ENCODE peak calls at places on chromosomes 7 and 10, in five cellular contexts. E, F, P, Q and V are unnamed samples.

GRCh38 chr10:123303581-123303980 is 149.4 kb downstream of the BUB3 start:
- DNase-seq in P (no peak), F (no peak), E (no peak), Q (no peak), V (no peak)

GRCh38 chr10:73908853-73909611 is 1.9 kb upstream of the PLAU start:
- DNase-seq in F (no peak), Q (peak; percentile 73), E (no peak), P (peak; percentile 82), V (peak; percentile 96)

GRCh38 chr7:99428972-99429566 is 9.5 kb downstream of the PTCD1 start:
- DNase-seq in E (no peak), Q (no peak), F (no peak), P (no peak), V (no peak)

GRCh38 chr10:88113232-88113631 is 249.8 kb downstream of the PTEN start:
- DNase-seq in E (no peak), F (no peak), Q (no peak), P (no peak), V (no peak)

GRCh38 chr7:132501956-132502355 is 74.3 kb downstream of the PLXNA4 start:
- DNase-seq in E (no peak), P (no peak), Q (no peak), F (no peak), V (no peak)

GRCh38 chr7:32347244-32347828 is 142.8 kb downstream of the LSM5 start:
- DNase-seq in P (peak; percentile 67), Q (peak; percentile 29), F (no peak), E (no peak), V (peak; percentile 32)

GRCh38 chr10:93416824-93417223 is 65.3 kb downstream of the MYOF start:
- DNase-seq in Q (no peak), E (no peak), F (no peak), P (no peak), V (no peak)

GRCh38 chr7:6057316-6058128 is 26.3 kb downstream of the ANKRD61 start:
- DNase-seq in Q (no peak), F (no peak), P (peak; percentile 17), E (no peak), V (peak; percentile 30)

GRCh38 chr7:21912931-21913780 is 32.5 kb downstream of the CDCA7L start:
- DNase-seq in P (no peak), E (no peak), Q (no peak), F (no peak), V (no peak)

GRCh38 chr7:471866-472639 is 47.6 kb downstream of the PDGFA start:
- DNase-seq in E (peak; percentile 2), F (no peak), Q (peak; percentile 87), P (peak; percentile 1), V (peak; percentile 88)

GRCh38 chr7:22572937-22573336 is 72.9 kb upstream of the STEAP1B start:
- DNase-seq in Q (no peak), F (no peak), P (peak; percentile 85), E (no peak), V (peak; percentile 68)

GRCh38 chr7:98810166-98810802 is 59.5 kb downstream of the TMEM130 start:
- DNase-seq in F (peak; percentile 74), Q (no peak), P (no peak), E (no peak), V (no peak)

GRCh38 chr10:47025540-47026300 is 114.5 kb downstream of the PTPN20 start:
- DNase-seq in E (no peak), P (no peak), F (no peak), Q (peak; percentile 94), V (peak; percentile 94)

GRCh38 chr10:45442251-45442650 is 68.2 kb downstream of the ALOX5 start:
- DNase-seq in Q (no peak), P (no peak), E (no peak), F (no peak), V (no peak)

GRCh38 chr10:78741541-78741940 is 327.2 kb upstream of the ZMIZ1 start:
- DNase-seq in F (no peak), Q (no peak), P (no peak), E (no peak), V (no peak)

GRCh38 chr10:62843591-62843990 is 27.4 kb upstream of the EGR2 start:
- DNase-seq in F (no peak), P (no peak), Q (no peak), E (no peak), V (no peak)

GRCh38 chr10:112526130-112526529 is 79.1 kb downstream of the VTI1A start:
- DNase-seq in E (no peak), F (no peak), Q (no peak), P (no peak), V (peak; percentile 42)

GRCh38 chr10:77820349-77820748 is 106.2 kb downstream of the DLG5 start:
- DNase-seq in P (no peak), E (no peak), Q (no peak), F (no peak), V (no peak)

GRCh38 chr7:13279854-13280435 is 592.5 kb downstream of the ARL4A start:
- DNase-seq in P (no peak), Q (peak; percentile 11), E (no peak), F (peak; percentile 46), V (peak; percentile 67)

GRCh38 chr7:83267141-83267631 is 104.5 kb upstream of the PCLO start:
- DNase-seq in E (no peak), F (no peak), Q (no peak), P (no peak), V (peak; percentile 17)

GRCh38 chr10:71840177-71840711 is 10.8 kb downstream of the PSAP start:
- DNase-seq in F (peak; percentile 43), P (peak; percentile 82), E (no peak), Q (peak; percentile 88), V (peak; percentile 91)

GRCh38 chr10:13709931-13710690 is 123.3 kb downstream of the PRPF18 start:
- DNase-seq in E (no peak), Q (peak; percentile 55), F (peak; percentile 16), P (no peak), V (peak; percentile 15)

GRCh38 chr10:92816106-92816505 is 32.2 kb upstream of the EXOC6 start:
- DNase-seq in Q (no peak), P (no peak), F (no peak), E (no peak), V (peak; percentile 23)

GRCh38 chr7:91720255-91720937 is 160.1 kb downstream of the MTERF1 start:
- DNase-seq in Q (no peak), F (no peak), P (no peak), E (no peak), V (peak; percentile 36)

GRCh38 chr7:139711991-139712753 is 65.6 kb downstream of the HIPK2 start:
- DNase-seq in Q (no peak), P (no peak), F (no peak), E (no peak), V (no peak)

GRCh38 chr10:131090761-131091661 is 220.5 kb downstream of the TCERG1L start:
- DNase-seq in E (no peak), P (no peak), F (no peak), Q (no peak), V (no peak)

GRCh38 chr10:55782181-55782580 is 578.9 kb downstream of the ZWINT start:
- DNase-seq in Q (no peak), E (no peak), P (no peak), F (no peak), V (no peak)

GRCh38 chr7:122166708-122167107 is 22.7 kb upstream of the AASS start:
- DNase-seq in E (no peak), F (no peak), P (peak; percentile 30), Q (peak; percentile 62), V (peak; percentile 60)

GRCh38 chr10:132891994-132892393 is 50.4 kb downstream of the CFAP46 start:
- DNase-seq in P (no peak), F (no peak), Q (no peak), E (no peak), V (peak; percentile 78)

GRCh38 chr7:1745018-1745532 is 75.0 kb downstream of the ELFN1 start:
- DNase-seq in Q (no peak), P (no peak), E (no peak), F (no peak), V (no peak)